ENCODE peak calls at places on chromosomes 6 and 20, in eight cellular contexts. One of them, this sample, is unnamed.

GRCh38 chr20:44800398-44801046 is 9.8 kb downstream of the RIMS4 start:
- DNase-seq in CD8-positive, alpha-beta T cell: no peak
- DNase-seq in CD4-positive, CD25-positive, alpha-beta regulatory T cell: no peak
- DNase-seq in RWPE1: no peak
- DNase-seq in IMR-90: no peak
- DNase-seq in caudate nucleus: no peak
- DNase-seq in WERI-Rb-1: no peak
- DNase-seq in A549: no peak
- DNase-seq in this sample: no peak

GRCh38 chr20:9838035-9838377 is 870 bp downstream of the PAK5 start:
- DNase-seq in CD8-positive, alpha-beta T cell: no peak
- DNase-seq in CD4-positive, CD25-positive, alpha-beta regulatory T cell: no peak
- DNase-seq in RWPE1: no peak
- DNase-seq in IMR-90: no peak
- DNase-seq in caudate nucleus: no peak
- DNase-seq in WERI-Rb-1: no peak
- DNase-seq in A549: no peak
- DNase-seq in this sample: no peak

GRCh38 chr6:13044896-13045295 is 283.4 kb downstream of the TBC1D7 start:
- DNase-seq in CD8-positive, alpha-beta T cell: no peak
- DNase-seq in CD4-positive, CD25-positive, alpha-beta regulatory T cell: no peak
- DNase-seq in RWPE1: no peak
- DNase-seq in IMR-90: no peak
- DNase-seq in caudate nucleus: no peak
- DNase-seq in WERI-Rb-1: no peak
- DNase-seq in A549: no peak
- DNase-seq in this sample: no peak

GRCh38 chr20:13200767-13201500 is 20.1 kb upstream of the ISM1 start:
- DNase-seq in CD8-positive, alpha-beta T cell: no peak
- DNase-seq in CD4-positive, CD25-positive, alpha-beta regulatory T cell: no peak
- DNase-seq in RWPE1: no peak
- DNase-seq in IMR-90: no peak
- DNase-seq in caudate nucleus: no peak
- DNase-seq in WERI-Rb-1: peak; percentile 17
- DNase-seq in A549: no peak
- DNase-seq in this sample: no peak

GRCh38 chr6:138973481-138974140 is 14.4 kb downstream of the REPS1 start:
- DNase-seq in CD8-positive, alpha-beta T cell: no peak
- DNase-seq in CD4-positive, CD25-positive, alpha-beta regulatory T cell: no peak
- DNase-seq in RWPE1: no peak
- DNase-seq in IMR-90: peak; percentile 67
- DNase-seq in caudate nucleus: no peak
- DNase-seq in WERI-Rb-1: no peak
- DNase-seq in A549: no peak
- DNase-seq in this sample: no peak

GRCh38 chr6:127188752-127189151 is 70.3 kb downstream of the RSPO3 start:
- DNase-seq in CD8-positive, alpha-beta T cell: no peak
- DNase-seq in CD4-positive, CD25-positive, alpha-beta regulatory T cell: no peak
- DNase-seq in RWPE1: no peak
- DNase-seq in IMR-90: no peak
- DNase-seq in caudate nucleus: no peak
- DNase-seq in WERI-Rb-1: no peak
- DNase-seq in A549: no peak
- DNase-seq in this sample: no peak

GRCh38 chr6:34115396-34116314 is 30.2 kb downstream of the GRM4 start:
- DNase-seq in CD8-positive, alpha-beta T cell: no peak
- DNase-seq in CD4-positive, CD25-positive, alpha-beta regulatory T cell: no peak
- DNase-seq in RWPE1: peak; percentile 48
- DNase-seq in IMR-90: peak; percentile 10
- DNase-seq in caudate nucleus: no peak
- DNase-seq in WERI-Rb-1: no peak
- DNase-seq in A549: no peak
- DNase-seq in this sample: no peak

GRCh38 chr6:41702771-41703494 is 32.5 kb downstream of the TFEB start:
- DNase-seq in CD8-positive, alpha-beta T cell: no peak
- DNase-seq in CD4-positive, CD25-positive, alpha-beta regulatory T cell: no peak
- DNase-seq in RWPE1: no peak
- DNase-seq in IMR-90: no peak
- DNase-seq in caudate nucleus: no peak
- DNase-seq in WERI-Rb-1: no peak
- DNase-seq in A549: no peak
- DNase-seq in this sample: no peak

GRCh38 chr6:38052035-38052434 is 232.5 kb downstream of the ZFAND3 start:
- DNase-seq in CD8-positive, alpha-beta T cell: no peak
- DNase-seq in CD4-positive, CD25-positive, alpha-beta regulatory T cell: no peak
- DNase-seq in RWPE1: peak; percentile 50
- DNase-seq in IMR-90: no peak
- DNase-seq in caudate nucleus: no peak
- DNase-seq in WERI-Rb-1: no peak
- DNase-seq in A549: no peak
- DNase-seq in this sample: no peak

GRCh38 chr6:41375598-41376151 is 40.3 kb downstream of the NCR2 start:
- DNase-seq in CD8-positive, alpha-beta T cell: no peak
- DNase-seq in CD4-positive, CD25-positive, alpha-beta regulatory T cell: no peak
- DNase-seq in RWPE1: no peak
- DNase-seq in IMR-90: no peak
- DNase-seq in caudate nucleus: no peak
- DNase-seq in WERI-Rb-1: peak; percentile 45
- DNase-seq in A549: no peak
- DNase-seq in this sample: no peak

GRCh38 chr20:49701916-49702315 is 11.8 kb downstream of the B4GALT5 start:
- DNase-seq in CD8-positive, alpha-beta T cell: no peak
- DNase-seq in CD4-positive, CD25-positive, alpha-beta regulatory T cell: no peak
- DNase-seq in RWPE1: no peak
- DNase-seq in IMR-90: no peak
- DNase-seq in caudate nucleus: no peak
- DNase-seq in WERI-Rb-1: no peak
- DNase-seq in A549: no peak
- DNase-seq in this sample: no peak

GRCh38 chr20:49699200-49699992 is 14.3 kb downstream of the B4GALT5 start:
- DNase-seq in CD8-positive, alpha-beta T cell: no peak
- DNase-seq in CD4-positive, CD25-positive, alpha-beta regulatory T cell: peak; percentile 21
- DNase-seq in RWPE1: peak; percentile 90
- DNase-seq in IMR-90: peak; percentile 67
- DNase-seq in caudate nucleus: no peak
- DNase-seq in WERI-Rb-1: no peak
- DNase-seq in A549: peak; percentile 74
- DNase-seq in this sample: no peak

GRCh38 chr20:49698477-49698876 is 15.2 kb downstream of the B4GALT5 start:
- DNase-seq in CD8-positive, alpha-beta T cell: no peak
- DNase-seq in CD4-positive, CD25-positive, alpha-beta regulatory T cell: no peak
- DNase-seq in RWPE1: no peak
- DNase-seq in IMR-90: no peak
- DNase-seq in caudate nucleus: no peak
- DNase-seq in WERI-Rb-1: no peak
- DNase-seq in A549: no peak
- DNase-seq in this sample: no peak

GRCh38 chr20:49701313-49701731 is 12.4 kb downstream of the B4GALT5 start:
- DNase-seq in CD8-positive, alpha-beta T cell: no peak
- DNase-seq in CD4-positive, CD25-positive, alpha-beta regulatory T cell: no peak
- DNase-seq in RWPE1: no peak
- DNase-seq in IMR-90: peak; percentile 43
- DNase-seq in caudate nucleus: no peak
- DNase-seq in WERI-Rb-1: no peak
- DNase-seq in A549: no peak
- DNase-seq in this sample: peak; percentile 12

DNA sequence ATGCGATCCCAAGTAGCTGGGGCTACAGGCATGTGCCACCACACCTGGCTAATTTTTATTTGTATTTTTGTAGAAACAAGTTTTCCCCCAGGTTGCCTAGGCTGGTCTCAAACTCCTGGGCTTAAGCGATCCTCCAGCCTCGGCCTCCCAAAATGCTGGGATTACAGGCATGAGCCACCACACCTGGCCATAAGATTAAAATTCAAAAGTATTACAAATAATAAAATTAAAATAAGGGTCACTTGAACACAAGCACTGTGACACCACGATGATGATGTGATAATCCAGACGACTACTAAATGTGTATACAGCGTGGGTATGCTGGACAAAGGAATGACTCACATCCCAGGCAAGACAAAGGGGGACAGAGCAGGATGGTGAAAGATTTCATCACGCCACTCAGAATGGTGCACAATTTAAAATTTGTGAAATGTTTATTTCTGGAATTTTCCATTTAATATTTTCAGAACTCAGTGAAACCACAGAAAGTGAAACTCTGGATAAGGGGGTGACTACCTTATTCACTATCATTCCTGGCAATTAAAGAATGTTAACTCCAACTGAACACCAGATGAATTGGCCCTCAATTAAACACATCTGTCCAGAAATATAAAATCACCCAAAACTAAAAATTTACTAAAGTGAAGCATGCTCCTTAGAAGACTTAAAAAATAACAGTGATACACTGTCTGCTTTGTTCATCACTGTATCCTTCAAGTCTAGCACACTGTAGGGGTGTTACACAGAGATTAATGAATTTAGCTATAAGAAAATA is 13.1 kb downstream of the B4GALT5 start:
- DNase-seq in CD8-positive, alpha-beta T cell: no peak
- DNase-seq in CD4-positive, CD25-positive, alpha-beta regulatory T cell: no peak
- DNase-seq in RWPE1: peak; percentile 81
- DNase-seq in IMR-90: peak; percentile 81
- DNase-seq in caudate nucleus: no peak
- DNase-seq in WERI-Rb-1: no peak
- DNase-seq in A549: no peak
- DNase-seq in this sample: no peak
- H3K27ac ChIP-seq in CD8-positive, alpha-beta T cell: no peak overlapping the region
- H3K27ac ChIP-seq in CD4-positive, CD25-positive, alpha-beta regulatory T cell: peak overlapping the region; percentile 62
- H3K27ac ChIP-seq in RWPE1: peak overlapping the region; percentile 69
- H3K27ac ChIP-seq in IMR-90: no peak overlapping the region
- H3K27ac ChIP-seq in caudate nucleus: peak overlapping the region; percentile 37
- H3K27ac ChIP-seq in WERI-Rb-1: no peak overlapping the region
- H3K27ac ChIP-seq in A549: peak overlapping the region; percentile 98
- H3K27ac ChIP-seq in this sample: peak overlapping the region; percentile 18

GRCh38 chr20:55166063-55166462 is 690.7 kb downstream of the DOK5 start:
- DNase-seq in CD8-positive, alpha-beta T cell: no peak
- DNase-seq in CD4-positive, CD25-positive, alpha-beta regulatory T cell: no peak
- DNase-seq in RWPE1: no peak
- DNase-seq in IMR-90: no peak
- DNase-seq in caudate nucleus: no peak
- DNase-seq in WERI-Rb-1: no peak
- DNase-seq in A549: no peak
- DNase-seq in this sample: no peak

GRCh38 chr20:55160022-55160421 is 684.6 kb downstream of the DOK5 start:
- DNase-seq in CD8-positive, alpha-beta T cell: no peak
- DNase-seq in CD4-positive, CD25-positive, alpha-beta regulatory T cell: no peak
- DNase-seq in RWPE1: no peak
- DNase-seq in IMR-90: no peak
- DNase-seq in caudate nucleus: no peak
- DNase-seq in WERI-Rb-1: no peak
- DNase-seq in A549: no peak
- DNase-seq in this sample: no peak

GRCh38 chr20:55159230-55159629 is 683.8 kb downstream of the DOK5 start:
- DNase-seq in CD8-positive, alpha-beta T cell: no peak
- DNase-seq in CD4-positive, CD25-positive, alpha-beta regulatory T cell: no peak
- DNase-seq in RWPE1: no peak
- DNase-seq in IMR-90: no peak
- DNase-seq in caudate nucleus: no peak
- DNase-seq in WERI-Rb-1: no peak
- DNase-seq in A549: no peak
- DNase-seq in this sample: no peak

GRCh38 chr20:55158446-55158845 is 683.1 kb downstream of the DOK5 start:
- DNase-seq in CD8-positive, alpha-beta T cell: no peak
- DNase-seq in CD4-positive, CD25-positive, alpha-beta regulatory T cell: no peak
- DNase-seq in RWPE1: no peak
- DNase-seq in IMR-90: no peak
- DNase-seq in caudate nucleus: no peak
- DNase-seq in WERI-Rb-1: no peak
- DNase-seq in A549: no peak
- DNase-seq in this sample: no peak

DNA sequence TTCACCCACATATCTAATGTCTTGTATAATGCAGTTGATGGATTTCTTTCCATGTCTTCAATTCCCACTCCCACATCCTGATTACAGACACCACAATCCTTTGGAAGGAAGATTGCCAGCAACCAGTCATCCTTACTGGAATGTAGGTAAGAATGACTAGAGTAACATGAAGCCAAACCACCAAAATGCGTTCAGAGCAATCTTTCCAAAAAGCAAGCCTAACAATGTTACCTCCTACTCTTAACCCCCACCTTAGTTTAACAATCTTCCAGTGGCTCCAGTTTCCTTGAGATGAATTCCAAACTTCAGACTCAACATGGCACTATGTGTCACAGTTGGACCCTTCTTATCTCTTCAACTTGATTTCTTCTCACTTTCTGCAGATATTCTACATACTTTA is 685.6 kb downstream of the DOK5 start:
- DNase-seq in CD8-positive, alpha-beta T cell: no peak
- DNase-seq in CD4-positive, CD25-positive, alpha-beta regulatory T cell: no peak
- DNase-seq in RWPE1: peak; percentile 53
- DNase-seq in IMR-90: no peak
- DNase-seq in caudate nucleus: no peak
- DNase-seq in WERI-Rb-1: no peak
- DNase-seq in A549: no peak
- DNase-seq in this sample: no peak
- H3K27ac ChIP-seq in CD8-positive, alpha-beta T cell: no peak overlapping the region
- H3K27ac ChIP-seq in CD4-positive, CD25-positive, alpha-beta regulatory T cell: no peak overlapping the region
- H3K27ac ChIP-seq in RWPE1: no peak overlapping the region
- H3K27ac ChIP-seq in IMR-90: no peak overlapping the region
- H3K27ac ChIP-seq in caudate nucleus: no peak overlapping the region
- H3K27ac ChIP-seq in WERI-Rb-1: no peak overlapping the region
- H3K27ac ChIP-seq in A549: no peak overlapping the region
- H3K27ac ChIP-seq in this sample: no peak overlapping the region

DNA sequence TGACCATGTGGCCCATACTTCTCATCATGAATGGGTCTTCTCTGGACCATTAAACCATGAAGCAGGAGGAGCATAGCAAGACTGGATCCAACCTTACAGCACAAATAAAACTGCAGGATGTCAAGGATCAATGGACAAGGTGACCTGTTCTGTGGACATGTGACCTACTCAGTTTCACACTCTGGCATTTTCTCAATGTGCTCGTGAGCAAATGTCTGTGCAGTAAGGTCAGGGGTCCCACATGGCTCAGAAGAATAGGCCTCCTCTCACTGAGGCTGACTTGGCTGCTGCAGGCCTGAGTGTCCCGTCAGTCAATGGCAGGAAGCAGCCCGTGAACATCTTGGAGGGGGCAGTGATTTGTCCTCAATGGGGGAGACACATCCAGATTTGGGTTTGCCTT is 60.2 kb upstream of the IL20RA start:
- DNase-seq in CD8-positive, alpha-beta T cell: no peak
- DNase-seq in CD4-positive, CD25-positive, alpha-beta regulatory T cell: no peak
- DNase-seq in RWPE1: no peak
- DNase-seq in IMR-90: no peak
- DNase-seq in caudate nucleus: no peak
- DNase-seq in WERI-Rb-1: no peak
- DNase-seq in A549: no peak
- DNase-seq in this sample: no peak
- H3K27ac ChIP-seq in CD8-positive, alpha-beta T cell: no peak overlapping the region
- H3K27ac ChIP-seq in CD4-positive, CD25-positive, alpha-beta regulatory T cell: no peak overlapping the region
- H3K27ac ChIP-seq in RWPE1: peak overlapping the region; percentile 88
- H3K27ac ChIP-seq in IMR-90: no peak overlapping the region
- H3K27ac ChIP-seq in caudate nucleus: no peak overlapping the region
- H3K27ac ChIP-seq in WERI-Rb-1: no peak overlapping the region
- H3K27ac ChIP-seq in A549: no peak overlapping the region
- H3K27ac ChIP-seq in this sample: no peak overlapping the region

DNA sequence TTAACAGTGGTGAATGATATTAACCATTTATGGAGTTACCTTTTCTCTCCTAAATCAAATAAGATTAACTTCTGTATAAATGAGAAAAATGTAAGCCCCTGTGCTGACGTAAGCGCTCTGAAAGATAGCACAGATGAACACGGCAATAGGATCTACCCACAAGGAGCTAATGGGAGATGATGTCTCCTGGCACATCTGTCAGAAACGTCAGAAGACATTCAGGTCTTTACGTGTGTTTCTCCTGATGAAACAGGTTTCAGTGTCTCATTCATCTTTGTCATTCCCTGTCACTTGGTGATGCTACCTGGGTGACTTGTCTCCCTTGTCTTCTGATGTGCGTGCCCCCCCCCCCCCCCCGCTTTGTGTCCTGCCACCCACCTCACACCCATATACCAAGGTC is 189.7 kb downstream of the DTNBP1 start:
- DNase-seq in CD8-positive, alpha-beta T cell: no peak
- DNase-seq in CD4-positive, CD25-positive, alpha-beta regulatory T cell: no peak
- DNase-seq in RWPE1: no peak
- DNase-seq in IMR-90: no peak
- DNase-seq in caudate nucleus: no peak
- DNase-seq in WERI-Rb-1: no peak
- DNase-seq in A549: no peak
- DNase-seq in this sample: no peak
- H3K27ac ChIP-seq in CD8-positive, alpha-beta T cell: no peak overlapping the region
- H3K27ac ChIP-seq in CD4-positive, CD25-positive, alpha-beta regulatory T cell: no peak overlapping the region
- H3K27ac ChIP-seq in RWPE1: no peak overlapping the region
- H3K27ac ChIP-seq in IMR-90: no peak overlapping the region
- H3K27ac ChIP-seq in caudate nucleus: no peak overlapping the region
- H3K27ac ChIP-seq in WERI-Rb-1: no peak overlapping the region
- H3K27ac ChIP-seq in A549: no peak overlapping the region
- H3K27ac ChIP-seq in this sample: no peak overlapping the region